ENCODE peak calls at places on chromosomes 7 and 10, in six cellular contexts. Z is osteoblast, Q is dorsolateral prefrontal cortex, I is left ventricle myocardium inferior, B is upper lobe of right lung, T is WERI-Rb-1. K is an unnamed sample.

GRCh38 chr7:95686109-95686508 is 86.2 kb upstream of the DYNC1I1 start:
- DNase-seq in Z (no peak), Q (peak; percentile 50), I (peak; percentile 19), B (no peak), T (peak; percentile 56), K (peak; percentile 89)

GRCh38 chr10:91360434-91360833 is 49.7 kb upstream of the HECTD2 start:
- DNase-seq in Z (no peak), Q (no peak), I (no peak), B (no peak), T (no peak), K (no peak)

GRCh38 chr7:140209866-140210609 is 33.3 kb upstream of the KDM7A start:
- DNase-seq in Z (no peak), Q (no peak), I (peak; percentile 35), B (no peak), T (no peak), K (no peak)

GRCh38 chr10:85008493-85009181 is 680.2 kb downstream of the CCSER2 start:
- DNase-seq in Z (no peak), Q (no peak), I (no peak), B (no peak), T (peak; percentile 9), K (no peak)

GRCh38 chr7:28054531-28055160 is 125.9 kb downstream of the JAZF1 start:
- DNase-seq in Z (no peak), Q (no peak), I (no peak), B (no peak), T (no peak), K (no peak)

GRCh38 chr7:110179037-110179436 is 911.9 kb upstream of the LRRN3 start:
- DNase-seq in Z (no peak), Q (no peak), I (no peak), B (no peak), T (no peak), K (no peak)

GRCh38 chr7:158443688-158444483 is 143.7 kb downstream of the PTPRN2 start:
- DNase-seq in Z (no peak), Q (no peak), I (no peak), B (no peak), T (no peak), K (no peak)

GRCh38 chr10:86294346-86295265 is 72.0 kb downstream of the GRID1 start:
- DNase-seq in Z (no peak), Q (no peak), I (no peak), B (no peak), T (peak; percentile 3), K (no peak)

GRCh38 chr10:103648951-103649532 is 155.5 kb downstream of the NEURL1 start:
- DNase-seq in Z (peak; percentile 86), Q (no peak), I (no peak), B (no peak), T (no peak), K (peak; percentile 70)

GRCh38 chr10:4939224-4940072 is 23.8 kb upstream of the AKR1C1 start:
- DNase-seq in Z (peak; percentile 26), Q (no peak), I (no peak), B (no peak), T (no peak), K (no peak)

GRCh38 chr7:91156326-91156725 is 107.9 kb upstream of the FZD1 start:
- DNase-seq in Z (no peak), Q (no peak), I (no peak), B (no peak), T (no peak), K (no peak)

GRCh38 chr7:101919363-101920115 is 102.1 kb downstream of the CUX1 start:
- DNase-seq in Z (no peak), Q (no peak), I (no peak), B (no peak), T (no peak), K (no peak)

GRCh38 chr7:105656922-105657521 is 75.7 kb upstream of the EFCAB10 start:
- DNase-seq in Z (no peak), Q (no peak), I (no peak), B (no peak), T (peak; percentile 66), K (peak; percentile 28)

GRCh38 chr7:106659963-106660861 is 746 bp downstream of the CCDC71L start:
- DNase-seq in Z (peak; percentile 96), Q (peak; percentile 36), I (peak; percentile 75), B (peak; percentile 94), T (peak; percentile 86), K (peak; percentile 87)

GRCh38 chr10:75444781-75445386 is 13.5 kb downstream of the LRMDA start:
- DNase-seq in Z (no peak), Q (no peak), I (no peak), B (no peak), T (no peak), K (no peak)

DNA sequence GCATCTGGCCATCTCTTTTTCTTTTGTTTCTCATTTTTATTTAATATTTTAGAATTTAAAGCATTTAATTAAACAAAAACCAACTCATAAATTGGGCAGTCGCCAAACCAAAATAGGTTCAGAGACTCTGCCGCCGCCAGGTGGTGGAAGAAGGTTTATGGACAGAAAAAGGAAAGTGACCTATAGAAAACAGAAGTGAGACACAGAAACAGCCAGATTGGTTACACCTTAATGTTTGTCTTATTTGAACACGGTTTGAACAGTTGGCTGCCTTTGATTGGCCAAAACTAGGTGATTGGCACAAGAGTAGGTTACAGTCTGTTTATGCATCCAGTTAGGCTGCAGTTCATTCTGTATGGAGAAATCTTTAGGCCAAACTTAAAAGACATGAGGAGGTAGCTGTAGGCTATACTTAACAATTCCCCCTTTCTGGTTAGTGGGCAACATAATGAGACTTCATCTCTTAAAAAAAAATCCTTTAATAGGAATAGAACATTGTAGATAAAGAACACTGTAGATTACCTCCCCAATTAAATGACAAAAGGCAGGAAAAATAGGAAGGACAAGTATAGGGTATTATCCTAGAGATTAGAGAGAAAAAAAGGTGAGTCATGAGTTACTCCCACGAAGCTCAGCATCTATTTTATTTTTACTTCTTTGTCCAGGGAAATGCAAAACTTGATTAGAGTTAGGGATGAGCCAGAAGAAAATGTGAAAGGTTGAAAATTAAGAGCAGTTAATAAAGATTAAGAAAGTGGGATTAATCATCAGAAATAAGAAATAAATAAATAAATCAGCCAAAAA is 23.9 kb upstream of the CYCS start:
- DNase-seq in Z (no peak), Q (no peak), I (no peak), B (no peak), T (no peak), K (peak; percentile 10)
- TF ChIP-seq CTCF in Z (no peak), Q (no peak), I (no peak), B (no peak), T (no peak), K (no peak)

GRCh38 chr10:131980757-131981428 is 830 bp downstream of the BNIP3 start:
- DNase-seq in Z (peak; percentile 93), Q (no peak), I (no peak), B (no peak), T (no peak), K (no peak)

GRCh38 chr10:131983780-131984179 is 2.1 kb upstream of the BNIP3 start:
- DNase-seq in Z (peak; percentile 98), Q (no peak), I (no peak), B (no peak), T (no peak), K (peak; percentile 80)

GRCh38 chr10:131982796-131983195 is 1.1 kb upstream of the BNIP3 start:
- DNase-seq in Z (peak; percentile 69), Q (no peak), I (no peak), B (no peak), T (no peak), K (no peak)

GRCh38 chr10:131981429-131982184 is at the start of gene BNIP3:
- DNase-seq in Z (peak; percentile 100), Q (peak; percentile 86), I (peak; percentile 96), B (peak; percentile 98), T (peak; percentile 96), K (peak; percentile 96)

DNA sequence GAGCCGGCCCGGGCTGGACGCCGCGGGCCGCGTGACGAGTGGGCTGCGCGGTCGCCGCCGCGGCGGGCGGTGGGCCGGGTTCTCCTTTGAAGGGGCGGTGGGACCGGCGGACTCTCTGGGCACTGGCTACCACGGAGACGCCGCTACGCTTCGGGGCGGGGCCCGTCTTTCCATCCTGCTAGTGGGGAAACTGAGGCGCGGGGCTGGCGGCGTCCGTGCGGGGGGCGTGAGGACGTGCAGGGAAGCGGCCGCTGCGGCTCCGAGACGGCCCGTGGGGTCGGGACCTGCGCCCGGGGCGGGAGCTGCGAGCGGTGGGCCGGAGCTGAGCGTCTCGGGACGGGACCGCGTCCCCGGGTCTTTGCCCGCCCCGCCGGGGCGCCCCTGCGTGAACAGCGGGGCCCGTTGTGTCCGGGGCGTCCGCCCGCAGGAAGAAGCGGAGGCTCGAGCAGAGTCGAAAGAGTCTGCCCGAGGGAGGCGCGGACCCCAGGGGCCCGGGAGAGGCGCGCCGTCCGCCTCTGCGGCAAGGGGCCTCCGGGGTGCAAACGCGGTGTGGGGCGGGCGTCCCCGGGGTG is 548 bp upstream of the BNIP3 start:
- DNase-seq in Z (peak; percentile 87), Q (no peak), I (no peak), B (no peak), T (no peak), K (no peak)
- H3K4me3 ChIP-seq in Z (peak overlapping the region; percentile 92), Q (peak overlapping the region; percentile 93), I (peak overlapping the region; percentile 99), B (peak overlapping the region; percentile 94), T (peak overlapping the region; percentile 41), K (peak overlapping the region; percentile 61)

DNA sequence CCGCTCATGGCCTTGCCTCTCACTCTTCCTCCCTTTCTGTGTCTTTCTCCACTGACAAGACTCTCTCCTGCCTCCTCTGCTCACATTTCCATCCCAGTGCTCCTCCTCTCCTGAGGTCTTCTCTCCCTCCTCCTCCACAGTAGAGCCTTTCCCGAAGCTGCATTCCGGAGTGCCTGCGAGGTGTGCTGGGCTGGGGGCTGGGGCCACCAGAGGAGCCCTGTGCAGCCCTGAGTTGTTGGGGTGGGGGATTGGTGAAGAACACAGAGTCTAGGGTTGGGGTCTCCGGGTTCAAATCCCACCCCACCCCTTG is 76.4 kb downstream of the ZMIZ1 start:
- DNase-seq in Z (no peak), Q (no peak), I (no peak), B (no peak), T (no peak), K (no peak)
- TF ChIP-seq CTCF in Z (no peak), Q (no peak), I (no peak), B (no peak), T (no peak), K (no peak)

GRCh38 chr7:130943336-130943901 is 209.4 kb upstream of the KLF14 start:
- DNase-seq in Z (peak; percentile 35), Q (no peak), I (no peak), B (no peak), T (no peak), K (peak; percentile 87)

GRCh38 chr7:130942211-130942964 is 208.4 kb upstream of the KLF14 start:
- DNase-seq in Z (peak; percentile 49), Q (no peak), I (no peak), B (no peak), T (no peak), K (peak; percentile 56)

GRCh38 chr7:130945411-130945811 is 211.4 kb upstream of the KLF14 start:
- DNase-seq in Z (no peak), Q (no peak), I (no peak), B (no peak), T (no peak), K (no peak)

GRCh38 chr7:130944997-130945396 is 211.0 kb upstream of the KLF14 start:
- DNase-seq in Z (no peak), Q (no peak), I (no peak), B (no peak), T (no peak), K (no peak)

DNA sequence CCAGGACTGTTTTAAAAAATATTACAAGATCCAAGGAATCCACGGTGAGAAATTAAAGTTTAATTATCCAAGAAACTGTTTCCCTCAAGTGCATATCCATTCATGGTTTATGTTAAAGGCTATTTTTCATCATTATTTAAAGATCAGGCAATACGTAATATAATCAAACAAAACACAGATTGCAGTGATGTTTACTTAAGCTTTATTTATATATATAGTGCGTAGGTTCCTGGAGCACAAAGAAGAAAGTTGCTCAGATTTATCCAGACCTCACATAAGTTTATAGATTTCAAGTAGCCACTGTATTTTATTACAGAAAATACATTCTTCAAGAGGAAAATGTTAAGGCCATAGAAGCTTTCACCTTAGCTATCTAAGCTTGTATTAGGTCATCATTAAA is 210.0 kb upstream of the KLF14 start:
- DNase-seq in Z (no peak), Q (no peak), I (no peak), B (no peak), T (no peak), K (no peak)
- H3K4me3 ChIP-seq in Z (peak overlapping the region; percentile 75), Q (peak overlapping the region; percentile 61), I (peak overlapping the region; percentile 61), B (peak overlapping the region; percentile 34), T (no peak overlapping the region), K (no peak overlapping the region)